ENCODE peak calls at places on chromosomes 7 and 10, in seven cellular contexts. I is H1, Q is HCT116, B is K562, Z is GM12878, X is SK-N-SH, P is HepG2. T is an unnamed sample.

GRCh38 chr7:36186359-36186758 is 33.3 kb downstream of the EEPD1 start:
- DNase-seq in Q (no peak), P (no peak), B (no peak), X (no peak), Z (no peak), I (no peak), T (no peak)

GRCh38 chr7:152144557-152145245 is 119.2 kb downstream of the GALNT11 start:
- DNase-seq in X (no peak), B (no peak), I (no peak), Q (no peak), Z (no peak), P (no peak), T (no peak)

GRCh38 chr7:92354214-92354613 is 93.1 kb upstream of the GATAD1 start:
- DNase-seq in I (no peak), X (no peak), Z (no peak), P (no peak), B (no peak), Q (no peak), T (no peak)

GRCh38 chr10:102467971-102468438 is 16.7 kb upstream of the C10orf95 start:
- DNase-seq in Z (no peak), I (no peak), Q (no peak), X (no peak), P (no peak), B (peak), T (no peak)

GRCh38 chr7:100825760-100826545 is 1.4 kb downstream of the EPHB4 start:
- DNase-seq in Z (no peak), I (peak), Q (no peak), X (peak), B (peak), P (peak), T (no peak)

GRCh38 chr7:816751-817671 is 15.3 kb upstream of the SUN1 start:
- DNase-seq in Z (no peak), B (no peak), X (no peak), I (peak), Q (no peak), P (no peak), T (no peak)

GRCh38 chr10:21464134-21464533 is 61.3 kb downstream of the SKIDA1 start:
- DNase-seq in I (no peak), Q (no peak), B (no peak), X (no peak), Z (no peak), P (no peak), T (no peak)

GRCh38 chr10:29387269-29387668 is 98.4 kb downstream of the LYZL1 start:
- DNase-seq in Z (no peak), I (no peak), X (no peak), Q (no peak), B (no peak), P (no peak), T (no peak)

GRCh38 chr7:759569-759968 is 32.5 kb upstream of the PRKAR1B start:
- DNase-seq in X (no peak), B (no peak), Q (no peak), Z (no peak), I (no peak), P (no peak), T (no peak)

GRCh38 chr7:20238754-20239324 is 21.7 kb upstream of the MACC1 start:
- DNase-seq in Z (peak), I (no peak), P (no peak), B (peak), Q (no peak), X (no peak), T (no peak)

GRCh38 chr10:58239561-58240169 is 28.0 kb downstream of the IPMK start:
- DNase-seq in Q (no peak), P (no peak), Z (no peak), B (no peak), I (no peak), X (no peak), T (no peak)

GRCh38 chr10:80202934-80203834 is 2.2 kb downstream of the ANXA11 start:
- DNase-seq in B (peak), Q (peak), P (peak), Z (peak), X (no peak), I (no peak), T (no peak)

GRCh38 chr7:50957427-50957826 is 174.7 kb upstream of the GRB10 start:
- DNase-seq in Q (no peak), Z (no peak), I (no peak), P (no peak), X (no peak), B (no peak), T (no peak)

GRCh38 chr7:81297317-81297716 is 378.5 kb upstream of the SEMA3C start:
- DNase-seq in I (no peak), X (no peak), Z (no peak), P (no peak), B (no peak), Q (no peak), T (no peak)

GRCh38 chr7:48173313-48173712 is 2.1 kb downstream of the ABCA13 start:
- DNase-seq in P (no peak), Q (no peak), Z (no peak), I (no peak), B (no peak), X (no peak), T (no peak)

GRCh38 chr7:23597908-23598224 is 684 bp downstream of the CCDC126 start:
- DNase-seq in I (no peak), P (no peak), Q (no peak), B (no peak), Z (no peak), X (no peak), T (no peak)

GRCh38 chr10:1677307-1677939 is 59.9 kb downstream of the ADARB2 start:
- DNase-seq in Q (no peak), Z (no peak), P (no peak), I (no peak), B (no peak), X (no peak), T (no peak)

GRCh38 chr7:2663121-2663886 is 24.7 kb upstream of the AMZ1 start:
- DNase-seq in P (peak), Z (no peak), X (peak), Q (no peak), I (no peak), B (no peak), T (no peak)

GRCh38 chr10:93916257-93917063 is 22.7 kb downstream of the SLC35G1 start:
- DNase-seq in X (peak), I (no peak), Q (peak), B (no peak), Z (no peak), P (peak), T (no peak)

GRCh38 chr7:22319424-22320403 is 37.2 kb downstream of the RAPGEF5 start:
- DNase-seq in B (no peak), Z (no peak), Q (no peak), P (no peak), I (no peak), X (no peak), T (no peak)

DNA sequence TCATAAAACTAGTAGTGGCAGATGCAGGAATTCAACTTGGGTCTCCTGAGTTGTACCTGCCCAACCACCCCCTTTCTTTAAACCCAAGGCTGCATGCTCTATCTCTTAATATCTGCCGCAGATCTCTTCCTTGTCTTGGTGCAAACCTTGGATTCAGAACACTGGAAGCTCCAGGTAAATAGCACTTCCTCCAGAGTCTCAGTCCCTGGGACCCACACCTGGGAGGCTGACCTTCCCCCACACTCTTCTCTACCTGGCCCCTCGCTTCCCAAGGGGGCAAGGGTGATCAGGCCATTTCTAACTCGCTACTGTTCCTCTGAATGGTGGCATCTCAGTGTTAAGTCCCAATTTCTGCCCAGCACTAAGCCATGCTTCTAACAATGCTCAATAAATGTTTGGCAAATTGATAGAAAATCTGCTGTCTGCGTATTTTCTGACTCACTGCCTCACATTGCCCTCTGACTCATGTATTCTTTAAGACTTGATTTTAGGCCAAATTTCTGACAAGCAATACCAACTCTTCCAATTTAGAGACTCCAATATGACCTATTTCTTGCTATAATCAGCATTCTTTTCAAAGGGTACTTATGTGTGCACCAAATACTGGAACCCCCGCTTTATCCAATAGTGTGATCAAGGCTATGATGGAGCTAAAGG is 68.0 kb upstream of the PPP1R3C start:
- DNase-seq in B (no peak), P (no peak), Q (no peak), I (no peak), Z (no peak), X (no peak), T (no peak)
- H3K4me3 ChIP-seq in B (no peak), P (no peak), Q (no peak), I (no peak), Z (no peak), X (no peak), T (no peak)

DNA sequence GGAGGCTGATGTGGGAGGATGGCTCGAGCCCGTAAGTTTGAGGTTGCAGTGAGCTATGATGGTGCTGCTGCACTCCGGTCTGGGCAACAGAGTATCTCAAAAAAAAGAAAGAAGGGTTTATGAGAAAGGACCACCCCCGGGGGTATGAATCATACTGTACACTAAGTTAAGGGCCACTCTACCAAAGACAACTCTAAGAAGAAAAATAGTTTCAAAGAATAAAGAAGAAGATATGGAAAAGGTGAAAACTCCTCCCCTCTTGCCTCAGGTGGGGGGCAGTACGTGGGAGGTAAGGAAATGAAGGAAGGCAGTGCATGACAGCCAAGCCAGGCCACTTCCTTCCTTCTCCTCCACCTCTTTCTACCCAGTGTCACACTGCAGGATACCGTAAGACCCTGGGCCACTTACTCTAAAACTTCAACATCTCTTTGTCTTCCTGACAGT is 61.4 kb downstream of the PIP4K2A start:
- DNase-seq in B (no peak), P (no peak), I (no peak), Z (no peak), X (no peak), Q (no peak), T (no peak)
- TF ChIP-seq SIN3A in B (no peak), P (no peak), I (no peak), Z (no peak), X (no peak), Q (no peak), T (no peak)

DNA sequence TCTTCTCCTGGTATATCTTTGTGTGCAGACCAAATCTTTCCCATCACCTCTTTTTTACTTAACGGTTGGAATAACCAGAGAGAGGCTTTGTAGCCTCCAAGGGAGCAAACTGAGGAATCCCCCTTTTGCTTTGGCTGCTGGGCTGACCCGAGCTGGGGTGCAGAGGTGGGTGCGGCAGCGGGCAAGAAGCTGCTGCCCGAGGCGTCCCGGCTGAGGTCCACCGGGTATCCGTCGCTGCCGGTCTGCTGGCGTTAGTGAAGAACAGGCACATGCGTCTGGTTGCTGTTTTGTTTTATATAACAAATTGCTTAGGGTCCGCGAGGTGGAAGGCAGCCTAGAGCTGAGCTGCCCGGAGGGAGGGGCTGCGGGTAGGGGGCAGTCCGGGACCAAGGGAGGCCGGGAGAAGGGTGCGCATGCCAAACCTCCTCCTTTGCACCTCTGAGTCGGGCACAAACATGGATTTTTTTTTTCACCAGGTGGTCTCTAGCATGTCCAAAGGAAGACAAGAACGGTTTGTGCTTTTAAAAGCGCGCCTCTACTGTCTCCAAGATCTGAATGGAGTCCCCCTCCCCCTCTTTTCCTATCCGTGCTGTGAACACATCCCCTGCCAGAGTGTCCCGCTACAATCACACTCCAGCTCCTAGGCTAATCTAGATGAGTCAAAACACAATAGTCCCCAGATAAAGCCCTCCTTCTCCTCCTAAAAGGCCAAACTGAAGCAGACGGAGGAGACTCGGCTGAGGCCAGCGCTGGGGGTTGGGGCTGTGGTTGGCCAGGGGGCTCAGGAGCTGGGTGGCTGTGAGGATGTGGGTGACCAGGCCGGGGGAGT is 6.8 kb upstream of the GATA3 start:
- DNase-seq in B (no peak), P (no peak), Z (no peak), I (peak), X (peak), Q (no peak), T (no peak)
- TF ChIP-seq POLR2AphosphoS5 in B (no peak), P (no peak), Z (no peak), I (no peak), X (no peak), Q (no peak), T (no peak)

GRCh38 chr10:75410135-75410787 is 8.7 kb upstream of the ZNF503 start:
- DNase-seq in Z (no peak), Q (no peak), X (no peak), P (no peak), B (no peak), I (no peak), T (no peak)

GRCh38 chr10:75407296-75407715 is 5.7 kb upstream of the ZNF503 start:
- DNase-seq in Q (no peak), B (no peak), Z (no peak), X (no peak), I (peak), P (no peak), T (no peak)

GRCh38 chr10:75408911-75409885 is 7.6 kb upstream of the ZNF503 start:
- DNase-seq in B (peak), I (peak), Z (no peak), Q (no peak), X (peak), P (no peak), T (no peak)

GRCh38 chr10:75407716-75408511 is 6.3 kb upstream of the ZNF503 start:
- DNase-seq in Z (no peak), Q (no peak), I (no peak), P (no peak), X (no peak), B (peak), T (no peak)

GRCh38 chr10:75408512-75408881 is 6.9 kb upstream of the ZNF503 start:
- DNase-seq in X (no peak), Q (no peak), Z (no peak), P (no peak), B (no peak), I (peak), T (no peak)
- H3K4me3 ChIP-seq in X (peak), Q (peak), Z (no peak), P (peak), B (peak), I (peak), T (peak)

GRCh38 chr7:77409739-77410545 is 6.2 kb downstream of the GSAP start:
- DNase-seq in B (no peak), Z (no peak), P (peak), Q (no peak), X (no peak), I (no peak), T (no peak)
- TF ChIP-seq SIN3A in B (no peak), Z (no peak), P (no peak), Q (no peak), X (no peak), I (no peak), T (no peak)

GRCh38 chr10:72310241-72310633 is 36.5 kb downstream of the DDIT4 start:
- DNase-seq in I (no peak), B (no peak), Q (no peak), Z (no peak), P (no peak), X (no peak), T (no peak)

GRCh38 chr10:72308320-72308987 is 34.7 kb downstream of the DDIT4 start:
- DNase-seq in Z (no peak), P (peak), I (no peak), B (peak), X (peak), Q (peak), T (no peak)

GRCh38 chr10:72311667-72312066 is 37.9 kb downstream of the DDIT4 start:
- DNase-seq in P (no peak), I (no peak), Q (no peak), B (no peak), X (no peak), Z (no peak), T (no peak)

GRCh38 chr10:72310636-72311035 is 36.9 kb downstream of the DDIT4 start:
- DNase-seq in Z (no peak), P (no peak), I (no peak), X (no peak), B (no peak), Q (no peak), T (no peak)

GRCh38 chr10:72309290-72310240 is 35.8 kb downstream of the DDIT4 start:
- DNase-seq in B (no peak), X (no peak), I (no peak), Q (no peak), Z (no peak), P (no peak), T (no peak)
- TF ChIP-seq POLR2AphosphoS5 in B (no peak), X (no peak), I (no peak), Q (no peak), Z (no peak), P (no peak), T (no peak)

GRCh38 chr10:87504667-87505365 is at the start of gene MINPP1:
- DNase-seq in I (peak), P (peak), Q (peak), Z (no peak), X (peak), B (peak), T (no peak)

GRCh38 chr10:87507879-87508278 is 3.2 kb downstream of the MINPP1 start:
- DNase-seq in Z (no peak), X (no peak), I (no peak), Q (no peak), B (no peak), P (no peak), T (no peak)

GRCh38 chr10:87504307-87504666 is 406 bp upstream of the MINPP1 start:
- DNase-seq in Z (no peak), X (no peak), B (no peak), P (peak), I (no peak), Q (no peak), T (no peak)

GRCh38 chr10:87505366-87506113 is 847 bp downstream of the MINPP1 start:
- DNase-seq in X (peak), Q (peak), Z (no peak), I (no peak), B (peak), P (peak), T (no peak)

GRCh38 chr10:87506988-87507387 is 2.3 kb downstream of the MINPP1 start:
- DNase-seq in B (no peak), I (no peak), Z (no peak), P (no peak), X (no peak), Q (no peak), T (no peak)
- H3K4me3 ChIP-seq in B (peak), I (no peak), Z (peak), P (peak), X (peak), Q (no peak), T (peak)

GRCh38 chr7:4097001-4097609 is 585.0 kb upstream of the FOXK1 start:
- DNase-seq in Q (no peak), I (no peak), Z (no peak), X (no peak), B (no peak), P (no peak), T (no peak)
- TF ChIP-seq SIN3A in Q (no peak), I (no peak), Z (no peak), X (no peak), B (no peak), P (no peak), T (no peak)

DNA sequence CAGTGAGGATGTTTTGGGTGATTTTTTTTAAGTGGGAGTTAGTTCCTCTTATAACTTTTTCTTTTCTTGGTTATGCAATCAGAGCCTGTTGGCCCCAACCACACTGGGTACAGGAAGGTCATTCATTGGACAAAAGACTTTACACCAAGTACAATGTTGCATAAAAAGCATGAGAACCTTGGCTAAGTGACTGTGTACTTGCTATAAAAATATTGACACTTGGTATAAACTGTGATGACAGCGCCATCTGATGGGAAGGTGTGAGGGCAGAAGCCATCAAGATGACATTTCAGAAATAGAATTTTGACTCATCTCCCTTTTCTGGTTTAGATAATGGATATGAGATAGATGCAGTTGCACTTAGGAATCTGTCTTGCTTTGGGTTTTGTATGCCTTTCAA is 126.4 kb upstream of the CCDC6 start:
- DNase-seq in I (no peak), B (no peak), Z (peak), Q (peak), X (peak), P (peak), T (peak)
- TF ChIP-seq POLR2AphosphoS5 in I (no peak), B (no peak), Z (no peak), Q (no peak), X (no peak), P (no peak), T (no peak)

GRCh38 chr10:95399167-95399566 is 108.4 kb upstream of the PDLIM1 start:
- DNase-seq in Z (no peak), Q (no peak), X (no peak), I (no peak), B (no peak), P (no peak), T (no peak)
- H3K4me3 ChIP-seq in Z (no peak), Q (no peak), X (no peak), I (no peak), B (no peak), P (no peak), T (no peak)